ENCODE peak calls at places on chromosomes 7 and 10, in ten cellular contexts. One of them, this sample, is unnamed.

GRCh38 chr10:8213735-8214134 is 159.2 kb downstream of the GATA3 start:
- DNase-seq in fibroblast of the aortic adventitia: no peak
- DNase-seq in CD4-positive, alpha-beta T cell: no peak
- DNase-seq in transverse colon: no peak
- DNase-seq in breast epithelium: no peak
- DNase-seq in nephron progenitor cell: no peak
- DNase-seq in HFF-Myc: no peak
- DNase-seq in IMR-90: no peak
- DNase-seq in neural crest cell: no peak
- DNase-seq in ascending aorta: no peak
- DNase-seq in this sample: no peak

GRCh38 chr10:60572511-60573194 is 183.0 kb upstream of the ANK3 start:
- DNase-seq in fibroblast of the aortic adventitia: peak
- DNase-seq in ascending aorta: no peak
- DNase-seq in neural crest cell: peak
- DNase-seq in nephron progenitor cell: peak
- DNase-seq in IMR-90: peak
- DNase-seq in breast epithelium: no peak
- DNase-seq in CD4-positive, alpha-beta T cell: no peak
- DNase-seq in transverse colon: peak
- DNase-seq in HFF-Myc: peak
- DNase-seq in this sample: no peak

GRCh38 chr7:83077328-83077727 is 85.4 kb downstream of the PCLO start:
- DNase-seq in CD4-positive, alpha-beta T cell: no peak
- DNase-seq in ascending aorta: no peak
- DNase-seq in breast epithelium: no peak
- DNase-seq in neural crest cell: no peak
- DNase-seq in HFF-Myc: no peak
- DNase-seq in fibroblast of the aortic adventitia: no peak
- DNase-seq in IMR-90: no peak
- DNase-seq in nephron progenitor cell: no peak
- DNase-seq in transverse colon: no peak
- DNase-seq in this sample: no peak

GRCh38 chr10:4883079-4883739 is 57.2 kb downstream of the AKR1E2 start:
- DNase-seq in breast epithelium: no peak
- DNase-seq in ascending aorta: no peak
- DNase-seq in CD4-positive, alpha-beta T cell: no peak
- DNase-seq in IMR-90: peak
- DNase-seq in HFF-Myc: no peak
- DNase-seq in transverse colon: no peak
- DNase-seq in neural crest cell: no peak
- DNase-seq in nephron progenitor cell: no peak
- DNase-seq in fibroblast of the aortic adventitia: peak
- DNase-seq in this sample: no peak

GRCh38 chr10:93073539-93074136 is at the start of gene CYP26A1:
- DNase-seq in neural crest cell: no peak
- DNase-seq in CD4-positive, alpha-beta T cell: no peak
- DNase-seq in transverse colon: no peak
- DNase-seq in HFF-Myc: no peak
- DNase-seq in IMR-90: no peak
- DNase-seq in nephron progenitor cell: peak
- DNase-seq in breast epithelium: no peak
- DNase-seq in ascending aorta: no peak
- DNase-seq in fibroblast of the aortic adventitia: no peak
- DNase-seq in this sample: no peak

GRCh38 chr10:101559596-101560292 is 28.3 kb downstream of the POLL start:
- DNase-seq in HFF-Myc: no peak
- DNase-seq in ascending aorta: no peak
- DNase-seq in neural crest cell: no peak
- DNase-seq in nephron progenitor cell: no peak
- DNase-seq in IMR-90: no peak
- DNase-seq in CD4-positive, alpha-beta T cell: no peak
- DNase-seq in breast epithelium: no peak
- DNase-seq in transverse colon: no peak
- DNase-seq in fibroblast of the aortic adventitia: no peak
- DNase-seq in this sample: no peak

GRCh38 chr7:79968249-79968648 is 166.4 kb upstream of the GNAI1 start:
- DNase-seq in breast epithelium: no peak
- DNase-seq in ascending aorta: no peak
- DNase-seq in HFF-Myc: no peak
- DNase-seq in transverse colon: no peak
- DNase-seq in fibroblast of the aortic adventitia: no peak
- DNase-seq in nephron progenitor cell: no peak
- DNase-seq in CD4-positive, alpha-beta T cell: no peak
- DNase-seq in IMR-90: no peak
- DNase-seq in neural crest cell: no peak
- DNase-seq in this sample: no peak

GRCh38 chr10:55966131-55966530 is 394.9 kb downstream of the ZWINT start:
- DNase-seq in breast epithelium: no peak
- DNase-seq in HFF-Myc: no peak
- DNase-seq in ascending aorta: no peak
- DNase-seq in fibroblast of the aortic adventitia: no peak
- DNase-seq in neural crest cell: no peak
- DNase-seq in transverse colon: no peak
- DNase-seq in CD4-positive, alpha-beta T cell: no peak
- DNase-seq in IMR-90: no peak
- DNase-seq in nephron progenitor cell: no peak
- DNase-seq in this sample: no peak

GRCh38 chr10:44070282-44070681 is 314.6 kb downstream of the CXCL12 start:
- DNase-seq in IMR-90: no peak
- DNase-seq in CD4-positive, alpha-beta T cell: no peak
- DNase-seq in HFF-Myc: no peak
- DNase-seq in nephron progenitor cell: no peak
- DNase-seq in fibroblast of the aortic adventitia: no peak
- DNase-seq in breast epithelium: no peak
- DNase-seq in transverse colon: peak
- DNase-seq in neural crest cell: no peak
- DNase-seq in ascending aorta: peak
- DNase-seq in this sample: no peak

GRCh38 chr10:14543048-14543903 is 212.6 kb upstream of the FRMD4A start:
- DNase-seq in CD4-positive, alpha-beta T cell: no peak
- DNase-seq in neural crest cell: no peak
- DNase-seq in HFF-Myc: no peak
- DNase-seq in breast epithelium: no peak
- DNase-seq in IMR-90: no peak
- DNase-seq in transverse colon: no peak
- DNase-seq in ascending aorta: peak
- DNase-seq in fibroblast of the aortic adventitia: peak
- DNase-seq in nephron progenitor cell: no peak
- DNase-seq in this sample: no peak
- TF ChIP-seq CTCF in CD4-positive, alpha-beta T cell: peak
- TF ChIP-seq CTCF in neural crest cell: peak
- TF ChIP-seq CTCF in HFF-Myc: no peak
- TF ChIP-seq CTCF in breast epithelium: no peak
- TF ChIP-seq CTCF in IMR-90: peak
- TF ChIP-seq CTCF in transverse colon: peak
- TF ChIP-seq CTCF in ascending aorta: peak
- TF ChIP-seq CTCF in fibroblast of the aortic adventitia: peak
- TF ChIP-seq CTCF in nephron progenitor cell: peak
- TF ChIP-seq CTCF in this sample: peak

GRCh38 chr7:50798126-50798525 is 15.4 kb upstream of the GRB10 start:
- DNase-seq in CD4-positive, alpha-beta T cell: no peak
- DNase-seq in HFF-Myc: no peak
- DNase-seq in fibroblast of the aortic adventitia: no peak
- DNase-seq in nephron progenitor cell: no peak
- DNase-seq in IMR-90: no peak
- DNase-seq in ascending aorta: no peak
- DNase-seq in transverse colon: no peak
- DNase-seq in breast epithelium: no peak
- DNase-seq in neural crest cell: no peak
- DNase-seq in this sample: no peak

GRCh38 chr7:50799873-50800272 is 17.2 kb upstream of the GRB10 start:
- DNase-seq in neural crest cell: no peak
- DNase-seq in ascending aorta: no peak
- DNase-seq in transverse colon: no peak
- DNase-seq in CD4-positive, alpha-beta T cell: no peak
- DNase-seq in IMR-90: no peak
- DNase-seq in fibroblast of the aortic adventitia: no peak
- DNase-seq in nephron progenitor cell: no peak
- DNase-seq in HFF-Myc: no peak
- DNase-seq in breast epithelium: no peak
- DNase-seq in this sample: no peak

GRCh38 chr7:50803359-50804337 is 21.0 kb upstream of the GRB10 start:
- DNase-seq in HFF-Myc: no peak
- DNase-seq in IMR-90: no peak
- DNase-seq in fibroblast of the aortic adventitia: no peak
- DNase-seq in neural crest cell: no peak
- DNase-seq in ascending aorta: no peak
- DNase-seq in nephron progenitor cell: no peak
- DNase-seq in breast epithelium: no peak
- DNase-seq in transverse colon: no peak
- DNase-seq in CD4-positive, alpha-beta T cell: no peak
- DNase-seq in this sample: no peak

GRCh38 chr7:50805425-50806130 is 22.9 kb upstream of the GRB10 start:
- DNase-seq in breast epithelium: no peak
- DNase-seq in neural crest cell: no peak
- DNase-seq in transverse colon: no peak
- DNase-seq in IMR-90: no peak
- DNase-seq in nephron progenitor cell: no peak
- DNase-seq in HFF-Myc: no peak
- DNase-seq in ascending aorta: no peak
- DNase-seq in fibroblast of the aortic adventitia: no peak
- DNase-seq in CD4-positive, alpha-beta T cell: no peak
- DNase-seq in this sample: no peak

GRCh38 chr7:50801907-50802306 is 19.2 kb upstream of the GRB10 start:
- DNase-seq in CD4-positive, alpha-beta T cell: no peak
- DNase-seq in nephron progenitor cell: no peak
- DNase-seq in fibroblast of the aortic adventitia: no peak
- DNase-seq in transverse colon: no peak
- DNase-seq in HFF-Myc: no peak
- DNase-seq in IMR-90: no peak
- DNase-seq in ascending aorta: no peak
- DNase-seq in neural crest cell: no peak
- DNase-seq in breast epithelium: no peak
- DNase-seq in this sample: no peak
- TF ChIP-seq CTCF in CD4-positive, alpha-beta T cell: no peak
- TF ChIP-seq CTCF in nephron progenitor cell: no peak
- TF ChIP-seq CTCF in fibroblast of the aortic adventitia: no peak
- TF ChIP-seq CTCF in transverse colon: no peak
- TF ChIP-seq CTCF in HFF-Myc: no peak
- TF ChIP-seq CTCF in IMR-90: no peak
- TF ChIP-seq CTCF in ascending aorta: no peak
- TF ChIP-seq CTCF in neural crest cell: no peak
- TF ChIP-seq CTCF in breast epithelium: no peak
- TF ChIP-seq CTCF in this sample: no peak

DNA sequence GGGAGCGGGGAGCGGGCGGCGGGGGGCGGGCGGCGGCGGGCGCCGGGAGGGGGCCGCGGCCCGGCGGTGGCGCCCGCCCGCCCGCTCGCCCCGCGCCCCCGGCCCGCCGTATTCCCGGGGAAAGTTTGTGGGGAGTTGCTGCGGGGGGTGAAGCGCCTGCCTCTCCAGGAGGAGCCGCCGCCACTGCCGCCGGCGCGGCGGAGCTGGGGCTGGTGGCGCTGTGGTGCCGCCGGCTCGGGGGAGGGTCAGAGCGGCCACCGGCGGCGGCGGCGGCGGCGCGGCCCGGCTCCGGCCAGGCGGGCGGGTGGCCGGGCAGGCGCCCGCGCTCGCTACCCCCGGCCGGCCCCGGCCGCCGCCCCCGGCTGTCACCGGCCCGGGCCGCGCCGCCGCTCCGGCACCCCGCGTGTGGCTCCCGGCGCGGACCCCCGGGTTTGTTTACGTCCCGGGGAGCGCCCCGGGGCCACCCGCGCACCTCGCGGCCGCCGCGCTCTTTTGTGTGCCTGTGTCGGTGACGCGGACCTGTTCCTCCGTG is 861 bp upstream of the CUX1 start:
- DNase-seq in breast epithelium: no peak
- DNase-seq in IMR-90: peak
- DNase-seq in neural crest cell: peak
- DNase-seq in fibroblast of the aortic adventitia: no peak
- DNase-seq in HFF-Myc: no peak
- DNase-seq in transverse colon: peak
- DNase-seq in nephron progenitor cell: peak
- DNase-seq in CD4-positive, alpha-beta T cell: no peak
- DNase-seq in ascending aorta: no peak
- DNase-seq in this sample: no peak
- TF ChIP-seq CTCF in breast epithelium: no peak
- TF ChIP-seq CTCF in IMR-90: peak
- TF ChIP-seq CTCF in neural crest cell: no peak
- TF ChIP-seq CTCF in fibroblast of the aortic adventitia: no peak
- TF ChIP-seq CTCF in HFF-Myc: no peak
- TF ChIP-seq CTCF in transverse colon: no peak
- TF ChIP-seq CTCF in nephron progenitor cell: no peak
- TF ChIP-seq CTCF in CD4-positive, alpha-beta T cell: no peak
- TF ChIP-seq CTCF in ascending aorta: no peak
- TF ChIP-seq CTCF in this sample: no peak

GRCh38 chr10:70328018-70328417 is 44.2 kb upstream of the NPFFR1 start:
- DNase-seq in ascending aorta: no peak
- DNase-seq in transverse colon: no peak
- DNase-seq in fibroblast of the aortic adventitia: no peak
- DNase-seq in HFF-Myc: no peak
- DNase-seq in CD4-positive, alpha-beta T cell: no peak
- DNase-seq in breast epithelium: no peak
- DNase-seq in IMR-90: no peak
- DNase-seq in neural crest cell: no peak
- DNase-seq in nephron progenitor cell: no peak
- DNase-seq in this sample: no peak

GRCh38 chr10:70330671-70331070 is 46.9 kb upstream of the NPFFR1 start:
- DNase-seq in ascending aorta: no peak
- DNase-seq in breast epithelium: no peak
- DNase-seq in transverse colon: no peak
- DNase-seq in IMR-90: no peak
- DNase-seq in neural crest cell: no peak
- DNase-seq in nephron progenitor cell: no peak
- DNase-seq in fibroblast of the aortic adventitia: no peak
- DNase-seq in HFF-Myc: no peak
- DNase-seq in CD4-positive, alpha-beta T cell: no peak
- DNase-seq in this sample: no peak

GRCh38 chr10:70331160-70331485 is 47.3 kb upstream of the NPFFR1 start:
- DNase-seq in IMR-90: no peak
- DNase-seq in CD4-positive, alpha-beta T cell: no peak
- DNase-seq in transverse colon: no peak
- DNase-seq in nephron progenitor cell: no peak
- DNase-seq in breast epithelium: no peak
- DNase-seq in HFF-Myc: no peak
- DNase-seq in ascending aorta: no peak
- DNase-seq in neural crest cell: no peak
- DNase-seq in fibroblast of the aortic adventitia: no peak
- DNase-seq in this sample: no peak

GRCh38 chr10:70331486-70332268 is 47.9 kb upstream of the NPFFR1 start:
- DNase-seq in nephron progenitor cell: no peak
- DNase-seq in IMR-90: peak
- DNase-seq in CD4-positive, alpha-beta T cell: no peak
- DNase-seq in neural crest cell: no peak
- DNase-seq in transverse colon: peak
- DNase-seq in ascending aorta: peak
- DNase-seq in breast epithelium: no peak
- DNase-seq in HFF-Myc: peak
- DNase-seq in fibroblast of the aortic adventitia: peak
- DNase-seq in this sample: peak

DNA sequence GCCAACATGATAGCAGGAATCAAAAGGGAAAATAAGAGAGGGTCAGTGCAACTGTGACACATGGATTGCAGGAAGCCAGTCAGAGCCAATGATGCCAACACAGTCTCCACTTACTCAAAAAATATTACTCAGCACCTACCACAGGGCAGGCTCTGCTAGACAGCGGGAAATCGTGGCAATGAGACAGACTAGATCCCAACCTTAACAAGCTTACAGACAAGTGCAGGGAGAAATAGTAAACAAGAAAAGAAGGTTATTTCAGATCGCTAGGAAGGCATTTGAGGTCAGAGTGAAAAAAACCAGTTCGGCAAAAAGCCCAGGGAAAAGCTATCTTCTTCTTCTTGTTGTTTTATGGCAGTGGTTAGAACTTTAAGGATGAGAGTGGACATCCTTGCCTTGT is 45.2 kb upstream of the NPFFR1 start:
- DNase-seq in neural crest cell: no peak
- DNase-seq in HFF-Myc: no peak
- DNase-seq in nephron progenitor cell: no peak
- DNase-seq in transverse colon: no peak
- DNase-seq in ascending aorta: no peak
- DNase-seq in IMR-90: peak
- DNase-seq in CD4-positive, alpha-beta T cell: no peak
- DNase-seq in breast epithelium: no peak
- DNase-seq in fibroblast of the aortic adventitia: peak
- DNase-seq in this sample: no peak
- TF ChIP-seq CTCF in neural crest cell: no peak
- TF ChIP-seq CTCF in HFF-Myc: no peak
- TF ChIP-seq CTCF in nephron progenitor cell: no peak
- TF ChIP-seq CTCF in transverse colon: no peak
- TF ChIP-seq CTCF in ascending aorta: no peak
- TF ChIP-seq CTCF in IMR-90: no peak
- TF ChIP-seq CTCF in CD4-positive, alpha-beta T cell: no peak
- TF ChIP-seq CTCF in breast epithelium: no peak
- TF ChIP-seq CTCF in fibroblast of the aortic adventitia: no peak
- TF ChIP-seq CTCF in this sample: no peak